ENCODE peak calls at places on chromosomes 5 and 9, in ten cellular contexts. D is BE2C; B is lower leg skin; F is GM12891; L is lung; N is iris pigment epithelial cell; K is activated naive CD4-positive, alpha-beta T cell; V is NCI-H2081; X is mammary epithelial cell; Y is nephron progenitor cell. S is an unnamed sample.

GRCh38 chr5:134566181-134566740 is 40.8 kb downstream of the JADE2 start:
- DNase-seq in B (no peak), K (no peak), N (no peak), V (no peak), D (no peak), Y (no peak), L (no peak), F (no peak), X (no peak), S (no peak)

GRCh38 chr5:35009657-35010056 is 38.1 kb downstream of the AGXT2 start:
- DNase-seq in K (no peak), X (no peak), N (peak), V (no peak), D (no peak), Y (no peak), F (no peak), B (no peak), L (no peak), S (peak)

GRCh38 chr5:44729536-44729935 is 79.2 kb upstream of the MRPS30 start:
- DNase-seq in B (no peak), N (no peak), X (no peak), V (no peak), D (no peak), K (no peak), Y (no peak), L (no peak), F (no peak), S (no peak)

GRCh38 chr5:40547994-40548575 is 131.6 kb upstream of the PTGER4 start:
- DNase-seq in Y (no peak), K (no peak), X (no peak), F (no peak), V (no peak), N (no peak), D (no peak), B (no peak), L (no peak), S (no peak)

GRCh38 chr9:13896047-13896446 is 417.9 kb downstream of the NFIB start:
- DNase-seq in V (no peak), F (no peak), L (no peak), X (peak), D (no peak), Y (no peak), B (no peak), K (no peak), N (no peak), S (no peak)

GRCh38 chr9:15469862-15470261 is 40.9 kb downstream of the PSIP1 start:
- DNase-seq in K (no peak), N (peak), X (no peak), V (no peak), Y (no peak), D (no peak), L (no peak), B (no peak), F (no peak), S (no peak)

GRCh38 chr5:143676794-143677193 is 135.2 kb upstream of the HMHB1 start:
- DNase-seq in F (no peak), D (no peak), K (no peak), B (no peak), L (no peak), V (no peak), X (no peak), N (no peak), Y (no peak), S (no peak)

GRCh38 chr5:148386041-148386440 is 2.3 kb downstream of the FBXO38 start:
- DNase-seq in F (no peak), N (no peak), L (no peak), B (no peak), X (peak), K (no peak), Y (no peak), D (no peak), V (no peak), S (no peak)

GRCh38 chr9:79572891-79573696 is 1.3 kb downstream of the TLE4 start:
- DNase-seq in D (peak), X (peak), N (no peak), K (peak), V (no peak), L (peak), Y (peak), F (peak), B (peak), S (no peak)

GRCh38 chr9:134136997-134137302 is 1.1 kb downstream of the WDR5 start:
- DNase-seq in D (no peak), X (no peak), F (no peak), Y (no peak), K (no peak), B (no peak), L (no peak), N (no peak), V (no peak), S (no peak)

GRCh38 chr5:147558826-147559225 is 49.0 kb upstream of the DPYSL3 start:
- DNase-seq in D (peak), X (peak), L (peak), B (no peak), N (peak), V (peak), Y (peak), F (no peak), K (no peak), S (peak)

GRCh38 chr5:44830951-44831350 is 22.2 kb downstream of the MRPS30 start:
- DNase-seq in X (no peak), Y (no peak), F (no peak), V (no peak), L (no peak), N (no peak), B (no peak), D (no peak), K (no peak), S (no peak)

GRCh38 chr9:114028646-114029045 is 49.5 kb downstream of the AMBP start:
- DNase-seq in B (peak), L (peak), K (no peak), F (no peak), N (no peak), Y (no peak), X (no peak), V (no peak), D (no peak), S (no peak)

GRCh38 chr5:140145818-140146522 is 20.2 kb downstream of the IGIP start:
- DNase-seq in B (peak), N (peak), X (peak), V (no peak), D (peak), K (peak), F (peak), L (peak), Y (peak), S (peak)

GRCh38 chr5:547086-547924 is 23.1 kb upstream of the SLC9A3 start:
- DNase-seq in B (no peak), V (no peak), N (no peak), D (peak), K (no peak), X (peak), F (no peak), Y (no peak), L (no peak), S (no peak)

GRCh38 chr5:138438724-138439536 is at the start of gene REEP2:
- DNase-seq in D (peak), B (peak), X (peak), Y (peak), F (peak), K (no peak), V (peak), N (peak), L (no peak), S (peak)

GRCh38 chr5:137496919-137497318 is 2.2 kb downstream of the SPOCK1 start:
- DNase-seq in Y (no peak), X (no peak), K (no peak), D (no peak), F (no peak), B (no peak), V (no peak), L (no peak), N (no peak), S (peak)

GRCh38 chr9:135878528-135879236 is 28.7 kb downstream of the CAMSAP1 start:
- DNase-seq in L (no peak), K (no peak), N (no peak), V (no peak), B (peak), X (peak), F (no peak), D (no peak), Y (no peak), S (no peak)

GRCh38 chr5:41891066-41891707 is 13.0 kb upstream of the RIMOC1 start:
- DNase-seq in L (no peak), B (no peak), V (no peak), D (no peak), X (no peak), N (no peak), Y (no peak), F (no peak), K (no peak), S (no peak)

GRCh38 chr5:149948988-149949387 is 4.4 kb upstream of the PDE6A start:
- DNase-seq in V (no peak), N (no peak), F (no peak), X (no peak), Y (no peak), B (no peak), K (no peak), D (no peak), L (no peak), S (no peak)

GRCh38 chr5:2896371-2897275 is 145.1 kb upstream of the IRX2 start:
- DNase-seq in F (no peak), K (no peak), X (no peak), D (no peak), V (no peak), Y (no peak), N (no peak), L (no peak), B (peak), S (no peak)

GRCh38 chr9:15735083-15735974 is 182.5 kb downstream of the CCDC171 start:
- DNase-seq in K (no peak), F (no peak), N (peak), X (peak), L (peak), V (no peak), Y (no peak), D (no peak), B (no peak), S (peak)

GRCh38 chr5:161378701-161379100 is 167.8 kb downstream of the GABRB2 start:
- DNase-seq in D (no peak), V (no peak), N (no peak), B (no peak), L (no peak), Y (no peak), K (no peak), F (no peak), X (no peak), S (no peak)

GRCh38 chr9:94631599-94631998 is 7.7 kb downstream of the FBP1 start:
- DNase-seq in V (no peak), F (no peak), X (no peak), K (no peak), B (no peak), Y (no peak), L (no peak), D (no peak), N (no peak), S (no peak)

GRCh38 chr9:87766697-87767096 is 40.8 kb downstream of the CTSL start:
- DNase-seq in Y (no peak), B (no peak), D (no peak), N (no peak), F (no peak), X (peak), L (no peak), K (no peak), V (no peak), S (no peak)

GRCh38 chr5:150644496-150644895 is 4.0 kb downstream of the SYNPO start:
- DNase-seq in D (peak), V (no peak), L (no peak), K (no peak), Y (no peak), X (no peak), B (no peak), N (no peak), F (no peak), S (no peak)

GRCh38 chr5:10704949-10705621 is 55.9 kb downstream of the DAP start:
- DNase-seq in Y (no peak), X (peak), V (no peak), N (peak), K (no peak), D (no peak), F (no peak), B (no peak), L (no peak), S (peak)

GRCh38 chr5:127561254-127561653 is 43.8 kb downstream of the PRRC1 start:
- DNase-seq in N (peak), B (no peak), Y (no peak), D (no peak), K (no peak), V (no peak), F (no peak), L (no peak), X (peak), S (peak)

GRCh38 chr9:33290994-33291397 is 680 bp downstream of the NFX1 start:
- DNase-seq in D (no peak), B (no peak), N (no peak), Y (no peak), F (no peak), K (no peak), X (no peak), V (peak), L (no peak), S (no peak)

GRCh38 chr5:173318881-173319609 is 9.2 kb downstream of the STC2 start:
- DNase-seq in Y (no peak), D (no peak), V (no peak), F (no peak), N (peak), L (no peak), B (peak), K (no peak), X (no peak), S (peak)

GRCh38 chr5:157269165-157269671 is 3.3 kb downstream of the CYFIP2 start:
- DNase-seq in F (no peak), X (no peak), D (no peak), K (no peak), L (peak), Y (no peak), V (no peak), B (no peak), N (no peak), S (no peak)

GRCh38 chr5:141841376-141841775 is 36.8 kb downstream of the PCDH1 start:
- DNase-seq in X (no peak), F (no peak), N (no peak), B (no peak), K (no peak), L (peak), D (peak), V (no peak), Y (no peak), S (no peak)

GRCh38 chr5:10639846-10640368 is 76.0 kb downstream of the ANKRD33B start:
- DNase-seq in K (no peak), D (no peak), B (no peak), X (no peak), L (no peak), V (no peak), N (no peak), F (no peak), Y (no peak), S (no peak)

GRCh38 chr9:132207839-132208615 is 46.2 kb downstream of the NTNG2 start:
- DNase-seq in V (no peak), L (no peak), Y (no peak), K (no peak), F (no peak), D (no peak), X (no peak), N (no peak), B (no peak), S (no peak)

GRCh38 chr9:9498147-9498546 is 1114.7 kb downstream of the PTPRD start:
- DNase-seq in K (no peak), N (no peak), D (no peak), Y (no peak), L (no peak), X (no peak), F (no peak), B (no peak), V (no peak), S (no peak)

GRCh38 chr5:54792611-54793404 is 192.6 kb downstream of the ESM1 start:
- DNase-seq in F (no peak), D (no peak), K (no peak), X (no peak), L (no peak), Y (no peak), N (no peak), B (no peak), V (no peak), S (peak)

GRCh38 chr9:136220017-136220729 is 15.2 kb upstream of the LHX3 start:
- DNase-seq in L (no peak), K (no peak), Y (no peak), D (peak), B (no peak), N (peak), V (no peak), F (no peak), X (peak), S (no peak)

GRCh38 chr9:129177443-129177790 is 644 bp downstream of the IER5L start:
- DNase-seq in F (no peak), K (no peak), X (no peak), N (no peak), L (no peak), Y (no peak), D (no peak), V (no peak), B (no peak), S (no peak)

GRCh38 chr5:145245354-145245753 is 589.8 kb downstream of the PRELID2 start:
- DNase-seq in V (no peak), D (no peak), Y (no peak), L (no peak), K (no peak), X (no peak), N (peak), B (no peak), F (no peak), S (peak)